ENCODE peak calls at places on chromosomes 13 and 19, in six cellular contexts. One of them, this sample, is unnamed.
A peak's percentile ranks its signal among the peaks of the same experiment; 100 is the strongest.

GRCh38 chr19:15198006-15198356 is 2.8 kb downstream of the NOTCH3 start:
- DNase-seq in H9: no peak
- DNase-seq in fibroblast of lung: no peak
- DNase-seq in uterus: no peak
- DNase-seq in right lobe of liver: no peak
- DNase-seq in heart left ventricle: no peak
- DNase-seq in this sample: no peak

GRCh38 chr19:38004505-38005223 is 97.7 kb downstream of the SIPA1L3 start:
- DNase-seq in right lobe of liver: peak; percentile 63
- DNase-seq in heart left ventricle: peak; percentile 85
- DNase-seq in fibroblast of lung: peak; percentile 97
- DNase-seq in uterus: peak; percentile 89
- DNase-seq in H9: peak; percentile 93
- DNase-seq in this sample: peak; percentile 71

GRCh38 chr19:47035127-47035494 is 13.3 kb downstream of the TMEM160 start:
- DNase-seq in uterus: no peak
- DNase-seq in right lobe of liver: no peak
- DNase-seq in fibroblast of lung: no peak
- DNase-seq in H9: peak; percentile 73
- DNase-seq in heart left ventricle: no peak
- DNase-seq in this sample: no peak

GRCh38 chr13:78317030-78317429 is 286.3 kb downstream of the POU4F1 start:
- DNase-seq in fibroblast of lung: peak; percentile 33
- DNase-seq in H9: no peak
- DNase-seq in heart left ventricle: no peak
- DNase-seq in uterus: no peak
- DNase-seq in right lobe of liver: no peak
- DNase-seq in this sample: no peak

GRCh38 chr19:18340990-18341868 is 831 bp downstream of the PGPEP1 start:
- DNase-seq in H9: peak; percentile 52
- DNase-seq in heart left ventricle: peak; percentile 61
- DNase-seq in uterus: peak; percentile 66
- DNase-seq in fibroblast of lung: no peak
- DNase-seq in right lobe of liver: peak; percentile 82
- DNase-seq in this sample: no peak

GRCh38 chr19:16628984-16629691 is 1.1 kb upstream of the MED26 start:
- DNase-seq in uterus: peak; percentile 59
- DNase-seq in fibroblast of lung: peak; percentile 69
- DNase-seq in heart left ventricle: peak; percentile 54
- DNase-seq in H9: no peak
- DNase-seq in right lobe of liver: peak; percentile 63
- DNase-seq in this sample: no peak

GRCh38 chr19:49677232-49677881 is at the start of gene PRMT1:
- DNase-seq in fibroblast of lung: no peak
- DNase-seq in uterus: no peak
- DNase-seq in heart left ventricle: no peak
- DNase-seq in right lobe of liver: peak; percentile 68
- DNase-seq in H9: peak; percentile 69
- DNase-seq in this sample: no peak

GRCh38 chr19:548841-549830 is 5.3 kb downstream of the GZMM start:
- DNase-seq in fibroblast of lung: no peak
- DNase-seq in H9: peak; percentile 29
- DNase-seq in heart left ventricle: no peak
- DNase-seq in right lobe of liver: peak; percentile 44
- DNase-seq in uterus: no peak
- DNase-seq in this sample: no peak

GRCh38 chr13:30991922-30992321 is 59.5 kb downstream of the TEX26 start:
- DNase-seq in right lobe of liver: no peak
- DNase-seq in uterus: no peak
- DNase-seq in H9: no peak
- DNase-seq in fibroblast of lung: no peak
- DNase-seq in heart left ventricle: no peak
- DNase-seq in this sample: no peak

GRCh38 chr19:38599722-38600121 is 18.0 kb downstream of the MAP4K1 start:
- DNase-seq in heart left ventricle: no peak
- DNase-seq in right lobe of liver: no peak
- DNase-seq in uterus: no peak
- DNase-seq in H9: no peak
- DNase-seq in fibroblast of lung: no peak
- DNase-seq in this sample: no peak

GRCh38 chr13:66468656-66469055 is 761.5 kb downstream of the PCDH9 start:
- DNase-seq in uterus: no peak
- DNase-seq in right lobe of liver: no peak
- DNase-seq in fibroblast of lung: no peak
- DNase-seq in heart left ventricle: no peak
- DNase-seq in H9: no peak
- DNase-seq in this sample: no peak

GRCh38 chr13:61777281-61777680 is 361.6 kb upstream of the PCDH20 start:
- DNase-seq in H9: no peak
- DNase-seq in uterus: no peak
- DNase-seq in fibroblast of lung: peak; percentile 8
- DNase-seq in right lobe of liver: no peak
- DNase-seq in heart left ventricle: no peak
- DNase-seq in this sample: no peak

GRCh38 chr19:46716672-46717033 is 261 bp downstream of the PRKD2 start:
- DNase-seq in heart left ventricle: no peak
- DNase-seq in uterus: no peak
- DNase-seq in H9: no peak
- DNase-seq in fibroblast of lung: no peak
- DNase-seq in right lobe of liver: no peak
- DNase-seq in this sample: no peak

GRCh38 chr19:13920524-13920923 is 14.5 kb downstream of the CC2D1A start:
- DNase-seq in heart left ventricle: no peak
- DNase-seq in right lobe of liver: no peak
- DNase-seq in H9: no peak
- DNase-seq in uterus: no peak
- DNase-seq in fibroblast of lung: no peak
- DNase-seq in this sample: no peak

GRCh38 chr19:13918726-13919411 is 12.9 kb downstream of the CC2D1A start:
- DNase-seq in uterus: no peak
- DNase-seq in H9: peak; percentile 56
- DNase-seq in heart left ventricle: no peak
- DNase-seq in fibroblast of lung: no peak
- DNase-seq in right lobe of liver: no peak
- DNase-seq in this sample: no peak

GRCh38 chr19:13923194-13923987 is 14.8 kb downstream of the PODNL1 start:
- DNase-seq in right lobe of liver: no peak
- DNase-seq in heart left ventricle: no peak
- DNase-seq in uterus: no peak
- DNase-seq in fibroblast of lung: no peak
- DNase-seq in H9: no peak
- DNase-seq in this sample: no peak

GRCh38 chr19:13917888-13918406 is 11.9 kb downstream of the CC2D1A start:
- DNase-seq in heart left ventricle: peak; percentile 41
- DNase-seq in right lobe of liver: peak; percentile 94
- DNase-seq in uterus: no peak
- DNase-seq in H9: no peak
- DNase-seq in fibroblast of lung: no peak
- DNase-seq in this sample: no peak

DNA sequence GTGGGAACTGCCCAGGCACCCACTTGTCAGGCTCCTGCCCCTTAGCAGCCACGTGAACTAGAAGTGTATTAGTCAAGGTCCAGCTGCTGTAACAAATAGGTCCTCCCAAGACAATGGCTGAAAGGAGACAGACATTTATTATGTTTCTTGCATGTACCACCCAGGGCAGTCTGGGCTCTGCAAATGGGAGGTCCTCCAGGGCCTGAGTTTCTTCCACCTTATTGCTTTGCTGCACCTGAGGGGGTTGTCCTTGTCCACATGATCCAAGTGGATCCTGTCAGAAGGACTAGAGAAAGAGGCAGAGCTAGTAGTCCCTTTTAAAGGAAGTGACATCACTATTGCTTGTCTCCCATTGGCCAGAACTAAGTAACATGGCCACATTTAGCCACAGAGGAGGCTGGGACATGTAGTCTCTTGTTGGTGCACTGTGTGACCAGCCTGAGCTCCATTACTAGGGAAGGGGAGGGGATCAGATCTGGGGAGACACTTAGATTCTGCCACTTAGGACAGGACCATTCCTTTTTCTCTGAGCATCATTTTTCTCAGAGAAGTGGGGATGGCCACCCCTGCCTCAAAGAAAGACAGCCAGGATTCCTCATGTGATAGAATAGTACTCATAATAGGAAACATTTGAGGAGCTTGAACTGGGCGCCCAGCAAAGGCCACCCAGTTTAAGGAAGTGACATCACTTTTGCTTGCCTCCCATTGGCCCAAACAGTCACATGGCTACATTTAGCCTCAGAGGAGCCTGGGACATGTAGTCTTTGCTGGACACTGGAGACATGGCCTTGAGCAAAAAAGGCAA is 15.1 kb downstream of the CC2D1A start:
- DNase-seq in fibroblast of lung: peak; percentile 48
- DNase-seq in H9: peak; percentile 47
- DNase-seq in uterus: no peak
- DNase-seq in right lobe of liver: no peak
- DNase-seq in heart left ventricle: no peak
- DNase-seq in this sample: no peak
- H3K27ac ChIP-seq in fibroblast of lung: no peak overlapping the region
- H3K27ac ChIP-seq in H9: no peak overlapping the region
- H3K27ac ChIP-seq in uterus: no peak overlapping the region
- H3K27ac ChIP-seq in right lobe of liver: no peak overlapping the region
- H3K27ac ChIP-seq in heart left ventricle: no peak overlapping the region
- H3K27ac ChIP-seq in this sample: no peak overlapping the region

DNA sequence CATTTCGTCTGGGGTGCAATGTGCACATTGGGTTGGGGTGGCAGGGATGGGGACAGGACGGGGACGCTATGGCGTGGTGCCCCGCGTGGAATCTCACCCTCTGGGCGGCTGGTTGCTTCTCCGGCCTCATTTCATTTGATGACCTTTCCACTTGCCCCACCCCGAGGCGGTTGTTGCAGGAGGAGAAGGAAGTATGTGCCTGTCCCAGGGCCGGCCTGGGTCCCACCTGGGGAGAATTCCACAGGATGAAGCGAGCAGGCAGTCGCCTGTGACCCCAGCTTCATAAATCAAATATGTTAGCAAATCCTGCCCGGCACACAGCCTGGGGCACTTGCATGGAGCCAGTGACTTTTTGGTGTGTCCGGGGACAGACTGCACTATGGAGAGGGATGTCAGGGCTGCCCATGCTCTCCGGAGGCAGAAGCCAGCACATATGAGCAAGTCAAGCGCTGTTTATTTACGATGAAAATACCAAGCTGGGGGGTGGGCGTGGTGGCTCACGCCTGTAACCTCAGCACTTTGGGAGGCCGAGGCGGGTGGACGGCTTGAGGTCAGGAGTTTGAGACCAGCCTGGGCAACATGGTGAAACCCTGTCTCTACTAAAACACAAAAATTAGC is 19.7 kb upstream of the ZBTB7A start:
- DNase-seq in fibroblast of lung: no peak
- DNase-seq in right lobe of liver: no peak
- DNase-seq in heart left ventricle: no peak
- DNase-seq in H9: no peak
- DNase-seq in uterus: no peak
- DNase-seq in this sample: no peak
- H3K27ac ChIP-seq in fibroblast of lung: no peak overlapping the region
- H3K27ac ChIP-seq in right lobe of liver: no peak overlapping the region
- H3K27ac ChIP-seq in heart left ventricle: no peak overlapping the region
- H3K27ac ChIP-seq in H9: no peak overlapping the region
- H3K27ac ChIP-seq in uterus: no peak overlapping the region
- H3K27ac ChIP-seq in this sample: no peak overlapping the region

GRCh38 chr13:24505256-24505655 is 7.3 kb downstream of the PARP4 start:
- DNase-seq in uterus: no peak
- DNase-seq in heart left ventricle: no peak
- DNase-seq in fibroblast of lung: no peak
- DNase-seq in right lobe of liver: no peak
- DNase-seq in H9: no peak
- DNase-seq in this sample: no peak
- H3K27ac ChIP-seq in uterus: no peak overlapping the region
- H3K27ac ChIP-seq in heart left ventricle: no peak overlapping the region
- H3K27ac ChIP-seq in fibroblast of lung: no peak overlapping the region
- H3K27ac ChIP-seq in right lobe of liver: no peak overlapping the region
- H3K27ac ChIP-seq in H9: no peak overlapping the region
- H3K27ac ChIP-seq in this sample: no peak overlapping the region

DNA sequence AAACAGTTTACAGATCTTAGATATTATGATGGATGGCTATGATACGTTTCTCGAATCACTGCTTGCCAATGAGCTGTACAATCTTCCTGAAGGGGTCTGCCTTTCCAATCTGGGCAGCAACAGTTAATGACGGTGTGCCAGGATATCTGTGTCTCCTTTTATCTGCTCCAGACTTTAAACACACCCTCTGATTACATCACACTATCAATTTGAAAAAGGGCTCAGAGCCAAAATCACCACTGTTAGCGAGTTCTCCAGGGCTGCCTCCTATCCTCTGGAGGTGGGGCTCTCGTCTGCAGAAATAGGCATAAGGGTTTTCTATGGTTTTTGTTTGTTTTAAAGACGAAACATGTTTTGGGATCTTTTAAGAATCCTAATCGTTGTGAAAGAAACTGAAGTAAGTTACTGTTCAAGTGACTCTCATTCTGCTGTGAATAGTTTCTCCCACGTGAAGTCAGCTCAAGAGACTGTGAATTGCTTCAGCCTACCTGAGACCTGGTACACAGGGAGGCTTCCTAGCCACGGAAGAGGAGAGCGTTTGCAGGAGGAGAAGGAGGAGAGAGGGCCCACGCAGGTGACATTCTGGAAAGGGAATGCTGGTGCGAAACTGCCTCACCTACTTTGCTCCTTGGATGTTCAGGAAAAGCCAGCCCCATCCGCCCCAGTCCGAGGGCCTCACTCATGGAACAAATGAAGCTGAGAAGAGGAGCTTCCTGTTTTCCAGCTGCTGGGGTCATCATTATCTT is 15.2 kb upstream of the GJA3 start:
- DNase-seq in uterus: no peak
- DNase-seq in right lobe of liver: no peak
- DNase-seq in fibroblast of lung: no peak
- DNase-seq in heart left ventricle: no peak
- DNase-seq in H9: no peak
- DNase-seq in this sample: no peak
- H3K27ac ChIP-seq in uterus: no peak overlapping the region
- H3K27ac ChIP-seq in right lobe of liver: no peak overlapping the region
- H3K27ac ChIP-seq in fibroblast of lung: no peak overlapping the region
- H3K27ac ChIP-seq in heart left ventricle: no peak overlapping the region
- H3K27ac ChIP-seq in H9: no peak overlapping the region
- H3K27ac ChIP-seq in this sample: no peak overlapping the region

DNA sequence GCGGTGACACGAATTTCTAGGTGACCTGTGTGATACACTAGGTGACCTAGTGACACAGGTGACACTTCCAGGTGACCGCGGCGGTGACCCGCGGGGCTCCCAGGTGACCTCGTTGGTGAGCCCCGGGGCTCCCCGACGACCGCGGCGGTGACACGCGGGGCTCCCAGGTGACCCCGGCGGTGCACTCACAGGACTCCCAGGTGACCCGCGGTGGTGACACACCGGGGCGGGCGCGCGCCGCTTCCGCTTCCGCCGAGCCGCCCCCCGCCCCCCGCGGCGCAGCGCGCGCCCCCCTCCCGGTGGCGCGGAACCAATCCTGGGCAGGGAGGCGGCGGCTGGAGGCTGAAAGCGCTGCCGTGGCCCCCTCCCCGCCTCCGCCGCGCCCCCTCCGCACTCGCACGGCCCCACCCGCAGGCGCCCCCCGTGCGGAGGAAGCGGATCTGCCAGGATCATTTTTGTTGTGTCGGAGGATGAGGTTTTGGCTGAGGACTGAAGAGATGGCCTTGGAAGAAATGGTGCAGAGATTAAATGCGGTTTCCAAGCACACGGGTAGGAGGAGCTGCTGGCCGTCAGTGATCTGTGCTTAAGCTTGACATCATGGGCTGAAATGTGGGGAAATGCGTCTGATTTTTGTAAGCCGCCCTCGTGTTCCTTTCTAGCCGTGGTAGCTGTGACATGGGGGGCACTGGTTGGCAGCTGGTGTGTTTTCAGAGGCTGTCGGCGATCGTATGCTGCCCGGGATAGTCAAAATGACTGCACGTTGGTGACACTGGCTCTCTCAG is at the start of gene MCF2L:
- DNase-seq in right lobe of liver: no peak
- DNase-seq in fibroblast of lung: peak; percentile 42
- DNase-seq in H9: peak; percentile 57
- DNase-seq in uterus: no peak
- DNase-seq in heart left ventricle: peak; percentile 50
- DNase-seq in this sample: no peak
- H3K27ac ChIP-seq in right lobe of liver: peak within 1 kb of the TSS; percentile 60
- H3K27ac ChIP-seq in fibroblast of lung: no peak within 1 kb of the TSS
- H3K27ac ChIP-seq in H9: no peak within 1 kb of the TSS
- H3K27ac ChIP-seq in uterus: peak within 1 kb of the TSS; percentile 18
- H3K27ac ChIP-seq in heart left ventricle: peak within 1 kb of the TSS; percentile 84
- H3K27ac ChIP-seq in this sample: no peak within 1 kb of the TSS